ENCODE peak calls at places on chromosomes 5 and 9, in four cellular contexts. B is AG20443; M is CD4-positive, CD25-positive, alpha-beta regulatory T cell; A is T1000. H is an unnamed sample.

GRCh38 chr5:22787807-22788206 is 65.3 kb downstream of the CDH12 start:
- DNase-seq in B (no peak), M (no peak), A (no peak), H (no peak)

GRCh38 chr9:101393135-101393534 is 5.3 kb downstream of the MRPL50 start:
- DNase-seq in B (no peak), M (no peak), A (no peak), H (no peak)

GRCh38 chr9:99244300-99245260 is 22.5 kb downstream of the SEC61B start:
- DNase-seq in A (no peak), M (no peak), B (no peak), H (no peak)

GRCh38 chr9:136741885-136742568 is 713 bp downstream of the LCN10 start:
- DNase-seq in A (no peak), M (no peak), B (no peak), H (no peak)

GRCh38 chr9:4080889-4081548 is 218.8 kb downstream of the GLIS3 start:
- DNase-seq in A (no peak), M (no peak), B (no peak), H (no peak)

GRCh38 chr9:117737721-117738226 is 33.6 kb downstream of the TLR4 start:
- DNase-seq in B (peak; percentile 22), M (no peak), A (no peak), H (no peak)

GRCh38 chr9:21481470-21482057 is 549 bp downstream of the IFNE start:
- DNase-seq in M (no peak), B (no peak), A (no peak), H (no peak)

GRCh38 chr5:123421773-123422172 is 1.4 kb downstream of the CEP120 start:
- DNase-seq in A (no peak), B (no peak), M (no peak), H (no peak)

GRCh38 chr5:142492781-142493281 is 168.0 kb upstream of the SPRY4 start:
- DNase-seq in A (no peak), B (peak; percentile 27), M (no peak), H (no peak)

GRCh38 chr5:100901851-100902341 is 1.2 kb downstream of the ST8SIA4 start:
- DNase-seq in M (peak; percentile 77), B (no peak), A (no peak), H (no peak)

GRCh38 chr9:89309608-89310485 is 1.1 kb upstream of the CKS2 start:
- DNase-seq in A (no peak), B (no peak), M (no peak), H (no peak)

GRCh38 chr5:141560141-141560540 is 58.7 kb downstream of the DIAPH1 start:
- DNase-seq in A (no peak), M (no peak), B (no peak), H (no peak)

GRCh38 chr5:157487358-157487757 is 27.3 kb downstream of the NIPAL4 start:
- DNase-seq in A (no peak), M (no peak), B (no peak), H (no peak)

GRCh38 chr5:126422994-126423788 is at the start of gene GRAMD2B:
- DNase-seq in B (peak; percentile 90), A (peak; percentile 57), M (peak; percentile 77), H (peak; percentile 92)

GRCh38 chr5:168350315-168350714 is 58.9 kb downstream of the WWC1 start:
- DNase-seq in M (no peak), A (no peak), B (no peak), H (no peak)

GRCh38 chr5:1169608-1170115 is 31.7 kb upstream of the SLC6A19 start:
- DNase-seq in B (no peak), M (no peak), A (no peak), H (no peak)

GRCh38 chr9:92245005-92245797 is 48.3 kb downstream of the IARS1 start:
- DNase-seq in M (no peak), B (peak; percentile 49), A (no peak), H (no peak)

GRCh38 chr5:158718738-158719505 is 380.8 kb downstream of the EBF1 start:
- DNase-seq in B (no peak), A (no peak), M (no peak), H (no peak)

GRCh38 chr5:12837592-12837991 is 933.3 kb upstream of the CTNND2 start:
- DNase-seq in B (no peak), M (no peak), A (no peak), H (no peak)

GRCh38 chr5:83472508-83473343 is 1.2 kb downstream of the VCAN start:
- DNase-seq in M (no peak), B (peak; percentile 73), A (peak; percentile 73), H (peak; percentile 69)

GRCh38 chr5:140372971-140373487 is 13.0 kb downstream of the SLC4A9 start:
- DNase-seq in M (peak; percentile 19), A (peak; percentile 46), B (peak; percentile 88), H (peak; percentile 76)

GRCh38 chr5:38149815-38150195 is 108.6 kb upstream of the EGFLAM start:
- DNase-seq in A (no peak), B (no peak), M (no peak), H (no peak)

GRCh38 chr5:137734962-137735530 is 843 bp downstream of the KLHL3 start:
- DNase-seq in M (peak; percentile 19), B (peak; percentile 28), A (no peak), H (peak; percentile 63)

GRCh38 chr9:20990867-20991266 is 40.6 kb downstream of the HACD4 start:
- DNase-seq in M (no peak), B (no peak), A (no peak), H (no peak)